ENCODE peak calls at places on chromosomes 6 and 20, in seven cellular contexts. E is Daoy, U is EH, I is heart left ventricle, F is dermis microvascular lymphatic vessel endothelial cell, Y is T-helper 1 cell, Z is NCI-H2029 treated with DMSO at 0.1 percent for 48 hours. M is an unnamed sample.

GRCh38 chr6:141174932-141175331 is 957.8 kb upstream of the GJE1 start:
- DNase-seq in Z (no peak), I (no peak), F (no peak), Y (no peak), U (no peak), E (no peak), M (no peak)

GRCh38 chr6:23656257-23656731 is 469.7 kb upstream of the NRSN1 start:
- DNase-seq in Y (no peak), E (no peak), U (no peak), Z (no peak), F (no peak), I (no peak), M (no peak)

GRCh38 chr6:10014561-10014960 is 400.3 kb downstream of the TFAP2A start:
- DNase-seq in E (peak), Z (no peak), Y (no peak), F (no peak), U (peak), I (no peak), M (peak)

GRCh38 chr20:32495217-32495565 is 89.9 kb downstream of the NOL4L start:
- DNase-seq in U (no peak), Y (no peak), Z (no peak), I (no peak), F (no peak), E (no peak), M (peak)

GRCh38 chr6:145267076-145267867 is 468.0 kb downstream of the EPM2A start:
- DNase-seq in I (no peak), Y (no peak), F (no peak), U (no peak), Z (no peak), E (no peak), M (no peak)

GRCh38 chr20:17663486-17663885 is 18.6 kb downstream of the RRBP1 start:
- DNase-seq in Z (no peak), I (no peak), E (no peak), F (no peak), Y (no peak), U (no peak), M (no peak)

GRCh38 chr6:148416309-148416965 is 73.8 kb downstream of the SASH1 start:
- DNase-seq in Z (no peak), U (no peak), F (no peak), Y (no peak), E (no peak), I (no peak), M (no peak)

GRCh38 chr20:11401988-11402387 is 515.7 kb upstream of the BTBD3 start:
- DNase-seq in E (peak), Z (no peak), F (no peak), U (no peak), Y (no peak), I (no peak), M (no peak)

GRCh38 chr20:23629017-23629541 is 8.7 kb downstream of the CST3 start:
- DNase-seq in E (peak), I (peak), Z (no peak), U (peak), Y (no peak), F (peak), M (peak)

GRCh38 chr6:44475779-44476434 is 88.4 kb downstream of the CDC5L start:
- DNase-seq in I (peak), Y (peak), E (peak), Z (peak), U (peak), F (peak), M (peak)

M was measured in MG63.